ENCODE peak calls at places on chromosomes 7 and 10, in six cellular contexts. Z, B, K, O, J and H are unnamed samples.

GRCh38 chr10:11318812-11319598 is 292.4 kb downstream of the USP6NL start:
- DNase-seq in Z (no peak), B (no peak), K (no peak), O (no peak), J (no peak), H (no peak)

GRCh38 chr10:51862149-51862548 is 162.8 kb upstream of the CSTF2T start:
- DNase-seq in Z (no peak), B (no peak), K (no peak), O (no peak), J (no peak), H (no peak)

GRCh38 chr7:155931386-155932085 is 119.3 kb upstream of the SHH start:
- DNase-seq in Z (no peak), B (peak; percentile 24), K (no peak), O (no peak), J (no peak), H (no peak)

GRCh38 chr10:35394934-35395333 is 58.6 kb downstream of the CCNY start:
- DNase-seq in Z (no peak), B (no peak), K (no peak), O (no peak), J (no peak), H (no peak)

GRCh38 chr7:88357295-88357694 is 50.6 kb upstream of the STEAP4 start:
- DNase-seq in Z (no peak), B (peak; percentile 29), K (no peak), O (no peak), J (no peak), H (peak; percentile 16)

GRCh38 chr10:74637685-74638084 is 188.7 kb upstream of the KAT6B start:
- DNase-seq in Z (no peak), B (no peak), K (no peak), O (no peak), J (no peak), H (no peak)

GRCh38 chr10:110413903-110414562 is 83.7 kb upstream of the DUSP5 start:
- DNase-seq in Z (no peak), B (no peak), K (no peak), O (no peak), J (no peak), H (no peak)

GRCh38 chr7:156036153-156036552 is 223.9 kb upstream of the SHH start:
- DNase-seq in Z (no peak), B (no peak), K (no peak), O (no peak), J (no peak), H (no peak)

GRCh38 chr10:125531470-125531869 is 151.5 kb downstream of the TEX36 start:
- DNase-seq in Z (no peak), B (no peak), K (no peak), O (no peak), J (no peak), H (no peak)

GRCh38 chr10:44323838-44324237 is 61.1 kb downstream of the CXCL12 start:
- DNase-seq in Z (no peak), B (no peak), K (no peak), O (no peak), J (no peak), H (no peak)

GRCh38 chr7:78151229-78151628 is 352.7 kb downstream of the PHTF2 start:
- DNase-seq in Z (no peak), B (no peak), K (no peak), O (no peak), J (no peak), H (no peak)

DNA sequence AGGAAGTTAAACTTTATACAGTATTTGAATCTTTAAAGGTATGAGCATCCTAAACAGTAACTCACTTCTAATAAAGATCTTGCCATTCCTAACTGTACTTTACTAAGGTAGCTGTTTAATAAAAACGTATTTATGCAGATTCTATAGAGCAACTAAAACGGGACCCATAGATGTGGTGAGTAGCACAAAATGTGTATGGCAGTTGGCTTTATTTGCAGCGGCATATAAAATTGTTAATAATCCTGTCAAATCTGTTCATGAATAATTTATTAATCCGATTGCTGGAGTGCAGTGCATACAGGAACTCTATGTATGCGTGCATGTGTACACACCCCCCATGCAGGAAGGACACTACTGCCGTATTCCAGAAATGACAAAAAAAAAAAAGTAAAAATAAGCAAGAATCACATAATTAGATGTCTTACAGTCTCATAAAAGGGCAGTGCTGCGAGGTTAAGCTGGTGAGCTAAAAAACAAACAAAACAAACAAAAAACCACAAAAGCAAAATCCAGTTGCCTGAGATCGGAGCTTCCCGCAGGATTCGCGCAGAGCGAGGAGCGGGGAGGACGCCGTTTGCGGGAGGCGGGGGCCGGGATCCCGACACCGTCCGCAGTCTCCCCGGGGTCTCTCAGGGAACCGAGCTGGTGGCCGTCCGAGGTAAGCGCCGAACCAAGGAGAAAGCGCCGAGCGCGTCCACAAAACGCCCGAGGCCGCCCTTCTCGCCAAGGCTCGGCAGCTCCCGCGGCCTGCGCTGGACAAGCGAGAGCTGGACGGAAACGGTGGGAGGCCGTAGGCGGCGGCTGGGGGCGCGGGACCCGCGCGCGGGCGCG is 518 bp upstream of the COMMD3 start:
- DNase-seq in Z (no peak), B (no peak), K (no peak), O (no peak), J (peak; percentile 24), H (no peak)
- TF ChIP-seq POLR2AphosphoS5 in Z (no peak), B (no peak), K (no peak), O (no peak), J (no peak), H (no peak)

GRCh38 chr7:105639677-105640493 is 58.6 kb upstream of the EFCAB10 start:
- DNase-seq in Z (no peak), B (no peak), K (no peak), O (no peak), J (no peak), H (no peak)
- H3K36me3 ChIP-seq in Z (no peaks in the 10 kb centered on the region), B (peaks cover 85% of the 10 kb centered on the region), K (no peaks in the 10 kb centered on the region), O (peaks cover 8% of the 10 kb centered on the region), J (peaks cover 48% of the 10 kb centered on the region), H (no peaks in the 10 kb centered on the region)

GRCh38 chr7:18975276-18975675 is 142.2 kb downstream of the TWIST1 start:
- DNase-seq in Z (no peak), B (no peak), K (no peak), O (no peak), J (no peak), H (no peak)

GRCh38 chr7:18974803-18975202 is 142.6 kb downstream of the TWIST1 start:
- DNase-seq in Z (no peak), B (no peak), K (peak; percentile 18), O (no peak), J (no peak), H (no peak)

GRCh38 chr7:18976715-18977466 is 140.5 kb downstream of the TWIST1 start:
- DNase-seq in Z (no peak), B (no peak), K (no peak), O (no peak), J (no peak), H (no peak)

GRCh38 chr7:18975689-18976280 is 141.7 kb downstream of the TWIST1 start:
- DNase-seq in Z (no peak), B (no peak), K (no peak), O (no peak), J (no peak), H (no peak)

DNA sequence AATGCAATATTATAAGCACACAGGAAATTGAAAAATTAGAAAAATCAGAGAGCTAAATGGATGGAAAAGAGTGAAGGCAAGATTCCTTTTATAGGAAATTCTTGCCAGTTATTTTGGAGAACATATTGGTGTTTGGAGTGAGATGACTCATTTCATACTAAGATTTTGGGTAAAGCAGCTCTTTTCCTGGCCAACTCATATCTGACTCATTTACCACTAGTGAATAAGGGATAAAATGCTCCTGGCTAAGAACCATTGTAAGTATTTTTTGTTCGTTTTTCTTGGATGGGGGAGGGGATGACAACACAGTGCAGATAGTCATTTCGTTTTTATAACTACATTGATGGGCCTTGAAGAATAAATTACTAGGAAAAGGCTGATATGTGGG is 139.3 kb downstream of the TWIST1 start:
- DNase-seq in Z (no peak), B (no peak), K (peak; percentile 43), O (no peak), J (no peak), H (no peak)
- H3K27ac ChIP-seq in Z (no peak overlapping the region), B (no peak overlapping the region), K (no peak overlapping the region), O (no peak overlapping the region), J (peak overlapping the region; percentile 91), H (no peak overlapping the region)

DNA sequence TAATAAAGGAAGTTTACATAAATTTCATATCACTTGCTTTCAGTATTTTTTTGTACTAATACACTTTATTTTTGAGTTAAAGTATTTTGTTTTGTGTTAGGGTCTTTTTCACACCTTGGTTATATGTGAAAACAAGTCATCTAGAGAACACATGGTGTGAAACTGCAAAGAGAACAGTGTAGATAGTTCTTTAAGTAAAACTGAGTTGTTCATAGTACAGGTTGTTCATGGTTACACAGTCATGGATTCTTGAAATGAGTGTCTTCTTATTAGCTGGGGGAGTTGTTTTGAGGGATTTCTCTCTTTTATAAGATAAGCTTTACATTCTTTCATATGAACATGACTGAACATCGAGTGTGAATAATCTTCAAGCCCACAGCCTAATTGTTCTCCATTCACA is 244.2 kb downstream of the THSD7A start:
- DNase-seq in Z (no peak), B (no peak), K (no peak), O (no peak), J (no peak), H (no peak)
- TF ChIP-seq POLR2AphosphoS5 in Z (no peak), B (no peak), K (no peak), O (no peak), J (no peak), H (no peak)

GRCh38 chr10:93032809-93033137 is 27.8 kb upstream of the CYP26C1 start:
- DNase-seq in Z (no peak), B (no peak), K (no peak), O (peak; percentile 64), J (no peak), H (no peak)

GRCh38 chr10:93027508-93027907 is 33.1 kb upstream of the CYP26C1 start:
- DNase-seq in Z (no peak), B (no peak), K (no peak), O (no peak), J (no peak), H (no peak)

GRCh38 chr10:93028881-93029280 is 31.7 kb upstream of the CYP26C1 start:
- DNase-seq in Z (no peak), B (no peak), K (peak; percentile 16), O (no peak), J (no peak), H (no peak)

GRCh38 chr10:93032105-93032808 is 28.3 kb upstream of the CYP26C1 start:
- DNase-seq in Z (no peak), B (no peak), K (no peak), O (peak; percentile 28), J (no peak), H (no peak)

DNA sequence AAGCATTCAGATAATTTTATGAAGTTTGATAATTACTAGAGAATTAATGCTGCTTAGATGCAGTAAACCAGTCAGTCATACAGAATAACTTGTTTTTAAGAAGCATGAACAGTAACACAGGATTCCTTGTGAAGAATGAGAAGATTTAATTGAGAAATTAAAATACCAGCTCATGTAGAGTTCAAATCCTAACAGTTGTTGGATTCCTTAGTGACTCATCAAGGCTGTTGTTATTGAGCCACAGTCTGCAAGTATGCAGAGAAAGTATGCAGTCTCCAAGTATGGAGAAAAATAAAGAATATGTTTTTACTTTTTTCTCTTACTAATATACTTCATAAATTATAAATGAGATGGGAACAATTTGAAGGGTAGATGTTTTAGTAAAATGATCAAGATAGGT is 30.2 kb upstream of the CYP26C1 start:
- DNase-seq in Z (no peak), B (no peak), K (peak; percentile 8), O (peak; percentile 20), J (no peak), H (no peak)
- H3K36me3 ChIP-seq in Z (no peaks in the 10 kb centered on the region), B (no peaks in the 10 kb centered on the region), K (no peaks in the 10 kb centered on the region), O (no peaks in the 10 kb centered on the region), J (no peaks in the 10 kb centered on the region), H (no peaks in the 10 kb centered on the region)

DNA sequence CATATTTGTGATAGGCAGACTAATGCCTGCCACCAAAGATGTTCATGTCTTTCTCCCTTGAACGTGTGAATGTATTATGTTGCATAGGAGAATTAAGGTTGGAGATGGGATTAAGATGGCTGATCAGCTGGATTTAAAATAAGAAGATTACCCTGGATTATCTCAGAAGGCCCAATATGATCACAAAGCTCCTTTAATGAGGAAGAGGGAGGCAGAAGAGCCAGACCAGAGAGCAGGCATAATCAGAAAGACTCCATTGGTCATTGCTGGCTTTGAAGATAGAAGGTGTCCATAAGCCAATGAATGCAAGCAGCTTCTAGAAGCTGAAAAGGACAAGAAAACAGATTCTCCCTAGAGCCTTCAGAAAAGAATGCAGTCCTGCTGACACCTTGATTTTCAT is 410.3 kb downstream of the GRM8 start:
- DNase-seq in Z (no peak), B (no peak), K (no peak), O (no peak), J (no peak), H (no peak)
- H3K27ac ChIP-seq in Z (no peak overlapping the region), B (no peak overlapping the region), K (no peak overlapping the region), O (no peak overlapping the region), J (no peak overlapping the region), H (no peak overlapping the region)